ENCODE peak calls at places on chromosomes 6 and 20, in eight cellular contexts. One of them, this sample, is unnamed.
A peak's percentile ranks its signal among the peaks of the same experiment; 100 is the strongest.

GRCh38 chr20:41391587-41392001 is 25.0 kb upstream of the EMILIN3 start:
- DNase-seq in uterus: no peak
- DNase-seq in colonic mucosa: no peak
- DNase-seq in PC-9: peak; percentile 81
- DNase-seq in IMR-90: no peak
- DNase-seq in cardiac muscle cell: peak; percentile 40
- DNase-seq in heart right ventricle: no peak
- DNase-seq in CD8-positive, alpha-beta T cell: no peak
- DNase-seq in this sample: no peak

GRCh38 chr6:101980924-101981323 is 587.4 kb downstream of the GRIK2 start:
- DNase-seq in PC-9: no peak
- DNase-seq in cardiac muscle cell: no peak
- DNase-seq in uterus: no peak
- DNase-seq in heart right ventricle: no peak
- DNase-seq in IMR-90: no peak
- DNase-seq in CD8-positive, alpha-beta T cell: no peak
- DNase-seq in colonic mucosa: no peak
- DNase-seq in this sample: no peak

GRCh38 chr20:13996265-13996664 is 949 bp downstream of the MACROD2 start:
- DNase-seq in colonic mucosa: peak; percentile 36
- DNase-seq in heart right ventricle: no peak
- DNase-seq in PC-9: no peak
- DNase-seq in IMR-90: no peak
- DNase-seq in uterus: no peak
- DNase-seq in cardiac muscle cell: no peak
- DNase-seq in CD8-positive, alpha-beta T cell: no peak
- DNase-seq in this sample: no peak

GRCh38 chr20:35871311-35871771 is 83.0 kb downstream of the SCAND1 start:
- DNase-seq in cardiac muscle cell: no peak
- DNase-seq in heart right ventricle: peak; percentile 49
- DNase-seq in CD8-positive, alpha-beta T cell: no peak
- DNase-seq in IMR-90: peak; percentile 51
- DNase-seq in colonic mucosa: peak; percentile 22
- DNase-seq in PC-9: peak; percentile 21
- DNase-seq in uterus: peak; percentile 54
- DNase-seq in this sample: peak; percentile 65

GRCh38 chr6:3798211-3798909 is 46.8 kb upstream of the PXDC1 start:
- DNase-seq in cardiac muscle cell: peak; percentile 27
- DNase-seq in IMR-90: no peak
- DNase-seq in colonic mucosa: no peak
- DNase-seq in PC-9: no peak
- DNase-seq in heart right ventricle: no peak
- DNase-seq in CD8-positive, alpha-beta T cell: no peak
- DNase-seq in uterus: no peak
- DNase-seq in this sample: no peak

GRCh38 chr6:42038811-42039408 is 11.4 kb upstream of the TAF8 start:
- DNase-seq in colonic mucosa: no peak
- DNase-seq in heart right ventricle: no peak
- DNase-seq in IMR-90: peak; percentile 44
- DNase-seq in CD8-positive, alpha-beta T cell: no peak
- DNase-seq in PC-9: no peak
- DNase-seq in uterus: no peak
- DNase-seq in cardiac muscle cell: no peak
- DNase-seq in this sample: peak; percentile 95

GRCh38 chr6:112773217-112773616 is 426.1 kb downstream of the RFPL4B start:
- DNase-seq in heart right ventricle: no peak
- DNase-seq in colonic mucosa: no peak
- DNase-seq in PC-9: no peak
- DNase-seq in IMR-90: peak; percentile 33
- DNase-seq in cardiac muscle cell: no peak
- DNase-seq in CD8-positive, alpha-beta T cell: no peak
- DNase-seq in uterus: no peak
- DNase-seq in this sample: no peak

GRCh38 chr6:33672808-33673207 is 38.7 kb downstream of the UQCC2 start:
- DNase-seq in colonic mucosa: peak; percentile 38
- DNase-seq in uterus: no peak
- DNase-seq in cardiac muscle cell: no peak
- DNase-seq in heart right ventricle: peak; percentile 81
- DNase-seq in PC-9: peak; percentile 86
- DNase-seq in IMR-90: peak; percentile 95
- DNase-seq in CD8-positive, alpha-beta T cell: no peak
- DNase-seq in this sample: peak; percentile 95

GRCh38 chr6:43284986-43285385 is 13.1 kb upstream of the SLC22A7 start:
- DNase-seq in uterus: no peak
- DNase-seq in cardiac muscle cell: no peak
- DNase-seq in CD8-positive, alpha-beta T cell: no peak
- DNase-seq in heart right ventricle: no peak
- DNase-seq in colonic mucosa: no peak
- DNase-seq in PC-9: no peak
- DNase-seq in IMR-90: no peak
- DNase-seq in this sample: no peak

GRCh38 chr6:104784884-104785283 is 74.8 kb downstream of the HACE1 start:
- DNase-seq in heart right ventricle: no peak
- DNase-seq in IMR-90: peak; percentile 41
- DNase-seq in colonic mucosa: no peak
- DNase-seq in cardiac muscle cell: no peak
- DNase-seq in CD8-positive, alpha-beta T cell: no peak
- DNase-seq in PC-9: no peak
- DNase-seq in uterus: no peak
- DNase-seq in this sample: peak; percentile 41

GRCh38 chr20:48750941-48751620 is 76.7 kb downstream of the PREX1 start:
- DNase-seq in colonic mucosa: no peak
- DNase-seq in cardiac muscle cell: no peak
- DNase-seq in CD8-positive, alpha-beta T cell: peak; percentile 46
- DNase-seq in uterus: peak; percentile 31
- DNase-seq in PC-9: no peak
- DNase-seq in heart right ventricle: peak; percentile 73
- DNase-seq in IMR-90: no peak
- DNase-seq in this sample: no peak

GRCh38 chr6:160992323-160993314 is 1.1 kb downstream of the MAP3K4 start:
- DNase-seq in cardiac muscle cell: peak; percentile 79
- DNase-seq in IMR-90: peak; percentile 70
- DNase-seq in uterus: peak; percentile 66
- DNase-seq in PC-9: peak; percentile 20
- DNase-seq in CD8-positive, alpha-beta T cell: peak; percentile 19
- DNase-seq in heart right ventricle: peak; percentile 59
- DNase-seq in colonic mucosa: peak; percentile 75
- DNase-seq in this sample: peak; percentile 81

GRCh38 chr6:73477407-73477806 is 15.9 kb downstream of the MTO1 start:
- DNase-seq in IMR-90: no peak
- DNase-seq in PC-9: no peak
- DNase-seq in heart right ventricle: no peak
- DNase-seq in CD8-positive, alpha-beta T cell: no peak
- DNase-seq in cardiac muscle cell: no peak
- DNase-seq in uterus: no peak
- DNase-seq in colonic mucosa: no peak
- DNase-seq in this sample: no peak

GRCh38 chr6:30615219-30615957 is 1.7 kb downstream of the PPP1R10 start:
- DNase-seq in PC-9: peak; percentile 41
- DNase-seq in uterus: peak; percentile 53
- DNase-seq in colonic mucosa: peak; percentile 46
- DNase-seq in heart right ventricle: peak; percentile 52
- DNase-seq in IMR-90: peak; percentile 91
- DNase-seq in CD8-positive, alpha-beta T cell: peak; percentile 34
- DNase-seq in cardiac muscle cell: peak; percentile 79
- DNase-seq in this sample: peak; percentile 89

GRCh38 chr6:31112478-31112877 is at the start of gene C6orf15:
- DNase-seq in IMR-90: no peak
- DNase-seq in cardiac muscle cell: no peak
- DNase-seq in CD8-positive, alpha-beta T cell: no peak
- DNase-seq in colonic mucosa: no peak
- DNase-seq in PC-9: peak; percentile 69
- DNase-seq in uterus: no peak
- DNase-seq in heart right ventricle: no peak
- DNase-seq in this sample: no peak

GRCh38 chr6:116572162-116572561 is 858 bp downstream of the RWDD1 start:
- DNase-seq in CD8-positive, alpha-beta T cell: no peak
- DNase-seq in cardiac muscle cell: peak; percentile 63
- DNase-seq in PC-9: peak; percentile 11
- DNase-seq in heart right ventricle: peak; percentile 23
- DNase-seq in uterus: no peak
- DNase-seq in IMR-90: peak; percentile 55
- DNase-seq in colonic mucosa: peak; percentile 41
- DNase-seq in this sample: peak; percentile 67

DNA sequence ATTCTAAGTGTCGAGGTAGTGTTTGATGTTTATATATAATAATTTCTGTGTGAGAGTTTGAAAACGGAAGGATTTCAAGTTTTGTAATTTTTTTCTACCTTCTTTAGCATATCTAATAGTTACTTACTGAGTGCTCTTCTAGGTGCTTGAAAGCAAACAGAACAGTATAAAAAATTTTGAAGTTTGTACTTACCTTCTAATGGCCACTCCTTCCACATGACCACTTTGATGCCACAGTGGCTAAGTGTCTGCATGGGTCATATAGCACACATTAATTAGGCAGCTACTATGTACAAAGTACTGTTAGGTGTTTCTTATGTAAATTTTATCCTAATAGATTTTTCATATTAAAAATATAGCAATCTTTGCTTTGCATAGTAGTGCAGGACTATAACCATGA is 21.1 kb downstream of the RPRD1B start:
- DNase-seq in CD8-positive, alpha-beta T cell: no peak
- DNase-seq in cardiac muscle cell: no peak
- DNase-seq in uterus: no peak
- DNase-seq in PC-9: no peak
- DNase-seq in heart right ventricle: no peak
- DNase-seq in colonic mucosa: no peak
- DNase-seq in IMR-90: no peak
- DNase-seq in this sample: no peak
- H3K4me3 ChIP-seq in CD8-positive, alpha-beta T cell: no peak overlapping the region
- H3K4me3 ChIP-seq in cardiac muscle cell: no peak overlapping the region
- H3K4me3 ChIP-seq in uterus: no peak overlapping the region
- H3K4me3 ChIP-seq in PC-9: no peak overlapping the region
- H3K4me3 ChIP-seq in heart right ventricle: no peak overlapping the region
- H3K4me3 ChIP-seq in colonic mucosa: no peak overlapping the region
- H3K4me3 ChIP-seq in IMR-90: no peak overlapping the region
- H3K4me3 ChIP-seq in this sample: no peak overlapping the region

GRCh38 chr20:44888226-44889103 is 3.0 kb downstream of the YWHAB start:
- DNase-seq in heart right ventricle: no peak
- DNase-seq in IMR-90: no peak
- DNase-seq in CD8-positive, alpha-beta T cell: no peak
- DNase-seq in uterus: no peak
- DNase-seq in cardiac muscle cell: no peak
- DNase-seq in colonic mucosa: no peak
- DNase-seq in PC-9: peak; percentile 12
- DNase-seq in this sample: no peak
- TF ChIP-seq CTCF in heart right ventricle: no peak
- TF ChIP-seq CTCF in IMR-90: peak; percentile 25
- TF ChIP-seq CTCF in CD8-positive, alpha-beta T cell: peak; percentile 43
- TF ChIP-seq CTCF in uterus: no peak
- TF ChIP-seq CTCF in cardiac muscle cell: peak; percentile 41
- TF ChIP-seq CTCF in colonic mucosa: peak; percentile 14
- TF ChIP-seq CTCF in PC-9: peak; percentile 72
- TF ChIP-seq CTCF in this sample: peak; percentile 26

DNA sequence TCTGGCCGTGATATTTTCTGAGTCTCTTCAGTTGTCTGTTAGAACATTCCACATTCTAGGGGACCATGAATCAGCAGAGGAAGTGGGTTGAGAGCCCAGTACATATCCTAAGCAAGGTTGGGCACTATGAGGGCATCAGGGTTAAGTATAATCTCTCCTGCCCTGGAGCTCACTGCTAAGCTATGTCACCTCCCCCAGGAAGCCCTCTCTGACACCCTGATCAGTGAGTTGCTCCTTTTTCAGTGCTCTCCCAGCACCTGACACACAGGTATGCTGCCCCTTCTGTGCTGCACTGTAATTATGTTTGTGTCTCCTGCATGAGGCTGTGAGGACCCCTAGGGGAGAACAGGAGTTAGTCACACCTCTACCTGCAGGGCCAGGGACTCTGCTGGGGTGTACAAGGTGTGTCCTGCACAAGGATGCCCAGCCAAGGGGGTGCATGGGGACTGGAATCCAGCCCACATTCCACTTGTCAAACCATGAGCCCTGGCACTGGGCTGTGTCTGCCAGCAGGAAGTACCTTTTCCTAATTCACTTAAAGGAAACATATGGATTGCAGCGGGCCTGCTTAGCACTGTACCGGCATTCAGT is 3.9 kb downstream of the RAB44 start:
- DNase-seq in colonic mucosa: no peak
- DNase-seq in IMR-90: no peak
- DNase-seq in cardiac muscle cell: no peak
- DNase-seq in heart right ventricle: no peak
- DNase-seq in uterus: no peak
- DNase-seq in PC-9: peak; percentile 60
- DNase-seq in CD8-positive, alpha-beta T cell: no peak
- DNase-seq in this sample: no peak
- H3K4me3 ChIP-seq in colonic mucosa: no peak overlapping the region
- H3K4me3 ChIP-seq in IMR-90: no peak overlapping the region
- H3K4me3 ChIP-seq in cardiac muscle cell: no peak overlapping the region
- H3K4me3 ChIP-seq in heart right ventricle: no peak overlapping the region
- H3K4me3 ChIP-seq in uterus: no peak overlapping the region
- H3K4me3 ChIP-seq in PC-9: no peak overlapping the region
- H3K4me3 ChIP-seq in CD8-positive, alpha-beta T cell: no peak overlapping the region
- H3K4me3 ChIP-seq in this sample: no peak overlapping the region

GRCh38 chr6:139926711-139927110 is 552.3 kb upstream of the CITED2 start:
- DNase-seq in heart right ventricle: no peak
- DNase-seq in colonic mucosa: no peak
- DNase-seq in CD8-positive, alpha-beta T cell: no peak
- DNase-seq in PC-9: no peak
- DNase-seq in uterus: no peak
- DNase-seq in IMR-90: peak; percentile 61
- DNase-seq in cardiac muscle cell: no peak
- DNase-seq in this sample: no peak

GRCh38 chr6:139927742-139928305 is 553.4 kb upstream of the CITED2 start:
- DNase-seq in heart right ventricle: no peak
- DNase-seq in colonic mucosa: no peak
- DNase-seq in PC-9: no peak
- DNase-seq in cardiac muscle cell: peak; percentile 91
- DNase-seq in uterus: no peak
- DNase-seq in IMR-90: no peak
- DNase-seq in CD8-positive, alpha-beta T cell: no peak
- DNase-seq in this sample: no peak

GRCh38 chr6:139925894-139926641 is 551.6 kb upstream of the CITED2 start:
- DNase-seq in CD8-positive, alpha-beta T cell: no peak
- DNase-seq in IMR-90: peak; percentile 95
- DNase-seq in PC-9: no peak
- DNase-seq in cardiac muscle cell: no peak
- DNase-seq in colonic mucosa: peak; percentile 35
- DNase-seq in heart right ventricle: no peak
- DNase-seq in uterus: peak; percentile 27
- DNase-seq in this sample: peak; percentile 81

GRCh38 chr6:139923964-139924475 is 549.6 kb upstream of the CITED2 start:
- DNase-seq in colonic mucosa: no peak
- DNase-seq in heart right ventricle: no peak
- DNase-seq in CD8-positive, alpha-beta T cell: no peak
- DNase-seq in cardiac muscle cell: no peak
- DNase-seq in uterus: no peak
- DNase-seq in PC-9: no peak
- DNase-seq in IMR-90: no peak
- DNase-seq in this sample: no peak

DNA sequence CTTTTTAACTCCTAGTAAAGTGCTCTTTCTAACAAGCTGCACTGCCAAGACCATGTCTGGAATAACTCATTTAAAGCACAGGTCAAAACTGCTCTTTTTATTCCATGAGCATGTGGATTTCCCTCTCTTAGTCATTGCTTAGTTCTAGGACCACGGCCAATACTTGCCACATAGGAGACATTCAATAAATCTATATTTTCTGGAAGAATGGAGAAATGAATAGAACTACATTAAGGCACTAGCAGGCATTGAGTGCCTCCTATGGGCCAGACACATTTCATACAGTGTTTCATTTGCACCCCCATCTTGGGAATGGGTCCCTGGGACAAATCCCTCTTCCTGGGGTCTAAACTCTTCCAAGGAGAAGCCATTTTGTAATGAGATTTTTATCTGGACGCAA is 552.8 kb upstream of the CITED2 start:
- DNase-seq in heart right ventricle: no peak
- DNase-seq in uterus: peak; percentile 36
- DNase-seq in IMR-90: peak; percentile 93
- DNase-seq in CD8-positive, alpha-beta T cell: no peak
- DNase-seq in colonic mucosa: no peak
- DNase-seq in cardiac muscle cell: no peak
- DNase-seq in PC-9: no peak
- DNase-seq in this sample: peak; percentile 78
- TF ChIP-seq CTCF in heart right ventricle: peak; percentile 25
- TF ChIP-seq CTCF in uterus: no peak
- TF ChIP-seq CTCF in IMR-90: peak; percentile 60
- TF ChIP-seq CTCF in CD8-positive, alpha-beta T cell: no peak
- TF ChIP-seq CTCF in colonic mucosa: peak; percentile 33
- TF ChIP-seq CTCF in cardiac muscle cell: peak; percentile 39
- TF ChIP-seq CTCF in PC-9: no peak
- TF ChIP-seq CTCF in this sample: peak; percentile 15

This sample was measured in fibroblast of villous mesenchyme.